ENCODE peak calls at places on chromosomes 4 and X, in six cellular contexts. D is neural progenitor cell, M is left lung, Z is GM06990, P is MCF 10A, Y is lower leg skin. O is an unnamed sample.

GRCh38 chr4:13261486-13262257 is 222.5 kb downstream of the RAB28 start:
- DNase-seq in Y (no peak), M (no peak), Z (no peak), D (peak; percentile 31), P (no peak), O (no peak)

GRCh38 chr4:155371432-155372043 is 5.2 kb downstream of the MAP9 start:
- DNase-seq in M (no peak), Y (no peak), P (peak; percentile 40), D (peak; percentile 35), Z (no peak), O (no peak)

GRCh38 chr4:52051213-52051614 is at the start of gene SPATA18:
- DNase-seq in P (peak; percentile 22), D (peak; percentile 38), Y (peak; percentile 83), Z (peak; percentile 45), M (peak; percentile 36), O (no peak)

GRCh38 chrX:51955200-51955599 is 61.8 kb downstream of the MAGED1 start:
- DNase-seq in Y (no peak), P (no peak), D (no peak), M (no peak), Z (peak; percentile 36), O (no peak)

GRCh38 chr4:8349664-8350225 is 80.2 kb downstream of the HTRA3 start:
- DNase-seq in P (no peak), D (no peak), M (no peak), Y (peak; percentile 52), Z (no peak), O (peak; percentile 54)

GRCh38 chrX:103453655-103454054 is 65.6 kb downstream of the RAB40A start:
- DNase-seq in Y (no peak), P (peak; percentile 90), Z (no peak), D (no peak), M (no peak), O (no peak)

GRCh38 chrX:48480142-48480541 is 4.1 kb downstream of the FTSJ1 start:
- DNase-seq in M (no peak), Y (no peak), D (no peak), P (no peak), Z (no peak), O (no peak)

GRCh38 chrX:153665726-153666306 is 7.8 kb downstream of the PNCK start:
- DNase-seq in D (no peak), M (no peak), Z (no peak), Y (peak; percentile 68), P (no peak), O (no peak)

GRCh38 chr4:73433140-73433539 is 2.9 kb upstream of the AFP start:
- DNase-seq in Y (no peak), M (no peak), Z (no peak), P (no peak), D (no peak), O (no peak)

GRCh38 chr4:73435984-73436383 is at the start of gene AFP:
- DNase-seq in M (no peak), Y (no peak), Z (no peak), D (no peak), P (no peak), O (no peak)

GRCh38 chr4:73432169-73433000 is 3.6 kb upstream of the AFP start:
- DNase-seq in Y (no peak), Z (no peak), M (no peak), P (no peak), D (no peak), O (no peak)

GRCh38 chr4:73431813-73432168 is 4.2 kb upstream of the AFP start:
- DNase-seq in Y (no peak), M (no peak), D (no peak), P (no peak), Z (no peak), O (no peak)

DNA sequence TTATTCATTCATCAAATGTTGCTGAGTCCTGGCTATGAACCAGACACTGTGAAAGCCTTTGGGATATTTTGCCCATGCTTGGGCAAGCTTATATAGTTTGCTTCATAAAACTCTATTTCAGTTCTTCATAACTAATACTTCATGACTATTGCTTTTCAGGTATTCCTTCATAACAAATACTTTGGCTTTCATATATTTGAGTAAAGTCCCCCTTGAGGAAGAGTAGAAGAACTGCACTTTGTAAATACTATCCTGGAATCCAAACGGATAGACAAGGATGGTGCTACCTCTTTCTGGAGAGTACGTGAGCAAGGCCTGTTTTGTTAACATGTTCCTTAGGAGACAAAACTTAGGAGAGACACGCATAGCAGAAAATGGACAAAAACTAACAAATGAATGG is 1.7 kb upstream of the AFP start:
- DNase-seq in Y (no peak), P (peak; percentile 24), Z (no peak), D (peak; percentile 21), M (no peak), O (no peak)
- TF ChIP-seq CTCF in Y (no peak), P (peak; percentile 40), Z (peak; percentile 57), D (peak; percentile 60), M (peak; percentile 32), O (peak; percentile 69)

GRCh38 chrX:55159556-55159955 is 60.6 kb upstream of the PAGE5 start:
- DNase-seq in M (no peak), P (no peak), Y (no peak), Z (no peak), D (no peak), O (no peak)

GRCh38 chrX:55163171-55163570 is 57.0 kb upstream of the PAGE5 start:
- DNase-seq in D (no peak), M (no peak), Z (no peak), Y (no peak), P (no peak), O (no peak)

GRCh38 chrX:55161581-55161980 is 58.6 kb upstream of the PAGE5 start:
- DNase-seq in Z (no peak), M (no peak), P (peak; percentile 2), D (peak; percentile 51), Y (no peak), O (no peak)

GRCh38 chrX:55160685-55161552 is 59.2 kb upstream of the PAGE5 start:
- DNase-seq in P (peak; percentile 83), D (peak; percentile 92), Z (peak; percentile 89), M (peak; percentile 91), Y (peak; percentile 97), O (peak; percentile 84)
- TF ChIP-seq CTCF in P (peak; percentile 6), D (peak; percentile 68), Z (peak; percentile 66), M (no peak), Y (no peak), O (peak; percentile 67)

DNA sequence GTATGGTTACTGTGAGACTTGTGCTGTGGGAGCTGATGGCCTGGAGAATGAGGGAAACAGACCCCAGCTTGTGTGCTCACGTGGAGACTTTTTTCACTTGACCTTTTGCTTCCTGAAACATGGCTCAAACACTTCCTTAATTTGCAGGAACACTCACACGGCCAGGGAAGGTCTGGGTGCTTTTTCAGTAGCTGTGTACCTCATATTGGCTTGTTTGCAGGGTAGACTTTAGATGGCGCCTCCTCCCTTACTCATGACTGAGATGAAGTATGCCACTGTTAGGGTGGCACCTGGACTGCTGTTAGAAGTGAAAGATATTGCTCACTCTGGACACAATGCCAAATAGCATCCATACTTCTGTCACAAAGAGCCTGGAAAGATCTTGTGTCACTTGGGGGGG is 75.7 kb upstream of the WDR1 start:
- DNase-seq in P (no peak), M (no peak), Y (no peak), Z (no peak), D (peak; percentile 8), O (no peak)
- TF ChIP-seq CTCF in P (no peak), M (no peak), Y (no peak), Z (no peak), D (peak; percentile 19), O (no peak)

GRCh38 chrX:69136546-69137331 is 28.5 kb downstream of the PJA1 start:
- DNase-seq in M (no peak), P (no peak), Z (no peak), D (peak; percentile 72), Y (no peak), O (no peak)

GRCh38 chrX:69137911-69138310 is 27.3 kb downstream of the PJA1 start:
- DNase-seq in D (no peak), Z (no peak), M (no peak), Y (no peak), P (no peak), O (no peak)

GRCh38 chrX:69130448-69130847 is 34.8 kb downstream of the PJA1 start:
- DNase-seq in Z (no peak), M (no peak), P (no peak), Y (no peak), D (no peak), O (no peak)

GRCh38 chrX:69137371-69137881 is 27.8 kb downstream of the PJA1 start:
- DNase-seq in D (peak; percentile 57), P (no peak), M (no peak), Z (no peak), Y (no peak), O (no peak)

DNA sequence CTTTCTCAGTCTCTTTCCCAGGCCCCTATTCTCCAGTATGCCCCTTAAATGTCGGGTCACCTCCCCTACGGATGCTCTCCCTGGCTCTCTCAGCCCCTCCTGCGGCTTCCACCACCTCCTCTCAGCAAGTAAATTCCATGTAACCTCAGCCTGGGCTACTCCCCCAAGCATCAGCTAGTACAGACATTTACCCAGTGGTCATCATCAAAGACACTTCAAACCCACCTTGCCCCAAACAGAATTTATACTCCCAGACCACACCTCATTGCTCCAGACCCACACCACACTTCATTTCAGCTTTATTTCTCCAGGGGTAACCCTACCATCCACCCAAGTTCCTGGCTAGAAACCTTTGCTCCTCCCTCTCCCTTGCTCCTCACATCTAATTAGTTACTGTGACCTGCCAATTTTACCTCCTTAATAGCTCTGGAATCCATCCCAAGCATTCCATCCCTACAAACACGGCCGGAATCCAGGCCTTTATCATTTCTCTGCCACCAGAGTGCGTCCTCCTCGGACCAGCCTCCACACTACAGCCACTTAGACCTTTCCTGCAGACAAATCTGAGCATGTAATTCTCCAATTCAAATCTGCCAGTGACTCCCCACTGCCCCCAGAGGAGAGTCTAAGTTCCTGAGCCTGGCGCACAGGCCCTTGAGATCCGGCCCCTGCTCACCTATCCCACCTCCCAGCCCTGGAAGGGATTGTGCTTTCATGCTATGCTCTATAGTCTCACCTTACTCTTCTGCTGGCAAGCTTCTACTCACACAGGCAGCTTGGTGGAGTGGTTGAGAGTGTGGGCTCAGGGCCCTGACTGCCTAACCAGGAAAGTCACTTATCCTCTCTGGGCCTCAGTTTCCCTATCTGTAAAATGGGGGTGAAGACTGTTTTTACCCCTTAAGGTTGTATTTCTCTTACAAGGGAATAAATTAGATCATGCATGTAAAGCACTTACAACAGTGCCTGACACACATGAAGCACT is 31.4 kb downstream of the PJA1 start:
- DNase-seq in D (peak; percentile 75), P (peak; percentile 65), M (no peak), Y (no peak), Z (no peak), O (no peak)
- TF ChIP-seq CTCF in D (peak; percentile 58), P (peak; percentile 51), M (peak; percentile 15), Y (no peak), Z (peak; percentile 19), O (peak; percentile 71)

DNA sequence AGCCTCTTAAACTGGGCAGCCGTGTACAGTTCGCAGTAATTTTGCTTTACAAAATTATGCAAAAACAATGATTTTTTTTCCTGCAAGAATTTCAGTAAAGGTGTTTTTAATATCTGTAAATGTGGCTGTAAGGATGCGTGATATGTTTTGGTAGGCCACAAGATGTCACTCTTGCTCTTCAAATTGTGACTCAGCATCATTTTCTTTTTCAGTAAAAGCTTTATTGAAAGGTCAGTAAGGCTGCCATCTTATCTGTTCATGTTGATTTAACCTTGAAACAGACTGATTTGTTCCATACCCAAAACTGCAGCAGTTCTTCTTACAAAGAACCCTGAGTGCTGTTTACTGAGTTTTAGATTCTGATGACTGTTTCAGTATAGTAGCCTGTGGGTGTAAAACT is 39.9 kb downstream of the TXLNG start:
- DNase-seq in M (no peak), Z (peak; percentile 13), D (peak; percentile 36), P (peak; percentile 56), Y (no peak), O (no peak)
- TF ChIP-seq CTCF in M (no peak), Z (peak; percentile 58), D (peak; percentile 78), P (peak; percentile 60), Y (no peak), O (peak; percentile 85)